ENCODE peak calls at places on chromosome 10, in four cellular contexts. T is lower lobe of right lung; I is stimulated activated CD4-positive, alpha-beta T cell treated with anti-CD3 and anti-CD28 coated beads, Interleukin-4, amount 100 ng/mL, for 4 hours; Q is GM19239. X is an unnamed sample.
A peak's percentile ranks its signal among the peaks of the same experiment; 100 is the strongest.

GRCh38 chr10:79604294-79604693 is 6.4 kb upstream of the SFTPA1 start:
- DNase-seq in T (no peak), I (no peak), Q (no peak), X (no peak)

GRCh38 chr10:127889605-127890195 is 3.0 kb downstream of the CLRN3 start:
- DNase-seq in Q (no peak), I (no peak), T (no peak), X (no peak)

GRCh38 chr10:92969151-92969550 is 91.4 kb upstream of the CYP26C1 start:
- DNase-seq in I (no peak), T (no peak), Q (no peak), X (no peak)

GRCh38 chr10:34864156-34865075 is 49.3 kb upstream of the PARD3 start:
- DNase-seq in T (no peak), I (no peak), Q (no peak), X (no peak)

GRCh38 chr10:26445411-26446031 is 7.4 kb downstream of the APBB1IP start:
- DNase-seq in Q (no peak), I (no peak), T (no peak), X (no peak)

GRCh38 chr10:59881640-59882039 is 24.7 kb downstream of the CCDC6 start:
- DNase-seq in Q (no peak), T (no peak), I (no peak), X (no peak)

GRCh38 chr10:127216786-127217185 is 20.4 kb upstream of the INSYN2A start:
- DNase-seq in Q (no peak), T (no peak), I (no peak), X (no peak)

GRCh38 chr10:69438531-69439349 is 12.5 kb upstream of the TSPAN15 start:
- DNase-seq in I (no peak), T (no peak), Q (no peak), X (no peak)

GRCh38 chr10:19628767-19629443 is 187.3 kb upstream of the PLXDC2 start:
- DNase-seq in Q (no peak), I (no peak), T (no peak), X (no peak)

GRCh38 chr10:91887075-91887899 is 22.0 kb downstream of the FGFBP3 start:
- DNase-seq in T (no peak), I (peak; percentile 7), Q (no peak), X (peak; percentile 21)

GRCh38 chr10:11447571-11447970 is 163.9 kb downstream of the USP6NL start:
- DNase-seq in Q (no peak), I (no peak), T (no peak), X (no peak)

GRCh38 chr10:113709221-113709838 is 29.6 kb downstream of the CASP7 start:
- DNase-seq in I (no peak), T (no peak), Q (no peak), X (no peak)

GRCh38 chr10:33055636-33056035 is 97.6 kb upstream of the ITGB1 start:
- DNase-seq in T (no peak), I (no peak), Q (no peak), X (no peak)

GRCh38 chr10:64115913-64116643 is 594.9 kb downstream of the REEP3 start:
- DNase-seq in T (no peak), I (no peak), Q (no peak), X (peak; percentile 39)

GRCh38 chr10:55668326-55668922 is 692.6 kb downstream of the ZWINT start:
- DNase-seq in I (no peak), Q (no peak), T (no peak), X (no peak)